ENCODE peak calls at places on chromosome 13, in five cellular contexts. I, Y, M, U and W are unnamed samples.

GRCh38 chr13:79295906-79296564 is 110.0 kb downstream of the RBM26 start:
- DNase-seq in I (no peak), Y (no peak), M (no peak), U (no peak), W (no peak)

GRCh38 chr13:110366733-110367132 is 59.6 kb downstream of the COL4A2 start:
- DNase-seq in I (no peak), Y (no peak), M (no peak), U (no peak), W (no peak)

GRCh38 chr13:50529154-50529882 is 314.2 kb downstream of the DLEU7 start:
- DNase-seq in I (peak), Y (no peak), M (peak), U (no peak), W (no peak)

GRCh38 chr13:49314344-49314882 is 66.7 kb downstream of the CDADC1 start:
- DNase-seq in I (no peak), Y (no peak), M (no peak), U (no peak), W (no peak)

GRCh38 chr13:73857106-73857505 is 277.1 kb downstream of the KLF12 start:
- DNase-seq in I (no peak), Y (no peak), M (no peak), U (no peak), W (no peak)

GRCh38 chr13:63124863-63125262 is 1709.2 kb upstream of the PCDH20 start:
- DNase-seq in I (no peak), Y (no peak), M (no peak), U (no peak), W (no peak)

GRCh38 chr13:113927661-113928581 is 46.0 kb downstream of the C13orf46 start:
- DNase-seq in I (peak), Y (no peak), M (no peak), U (no peak), W (no peak)

GRCh38 chr13:40428354-40428753 is 238.1 kb downstream of the FOXO1 start:
- DNase-seq in I (no peak), Y (no peak), M (no peak), U (no peak), W (no peak)

GRCh38 chr13:51453959-51454703 is 1.3 kb upstream of the INTS6 start:
- DNase-seq in I (no peak), Y (no peak), M (no peak), U (peak), W (peak)

GRCh38 chr13:23750383-23751121 is 138.6 kb downstream of the MIPEP start:
- DNase-seq in I (no peak), Y (no peak), M (no peak), U (no peak), W (no peak)

GRCh38 chr13:114074671-114075315 is 57.6 kb downstream of the RASA3 start:
- DNase-seq in I (peak), Y (no peak), M (no peak), U (no peak), W (no peak)

GRCh38 chr13:27638521-27638920 is 16.8 kb downstream of the POLR1D start:
- DNase-seq in I (no peak), Y (no peak), M (no peak), U (no peak), W (no peak)

GRCh38 chr13:33676045-33676699 is 141.8 kb upstream of the RFC3 start:
- DNase-seq in I (no peak), Y (no peak), M (no peak), U (no peak), W (no peak)

GRCh38 chr13:28423010-28423409 is 71.9 kb downstream of the FLT1 start:
- DNase-seq in I (no peak), Y (no peak), M (no peak), U (no peak), W (peak)

GRCh38 chr13:111917901-111918300 is 149.0 kb upstream of the SOX1 start:
- DNase-seq in I (peak), Y (no peak), M (no peak), U (no peak), W (no peak)

GRCh38 chr13:74450976-74451375 is 316.8 kb upstream of the KLF12 start:
- DNase-seq in I (no peak), Y (no peak), M (no peak), U (no peak), W (no peak)

GRCh38 chr13:33172400-33172799 is 113.2 kb downstream of the STARD13 start:
- DNase-seq in I (no peak), Y (no peak), M (no peak), U (no peak), W (no peak)

GRCh38 chr13:42246541-42246940 is 25.4 kb upstream of the AKAP11 start:
- DNase-seq in I (no peak), Y (no peak), M (no peak), U (no peak), W (no peak)

GRCh38 chr13:113491418-113491883 is 940 bp upstream of the DCUN1D2 start:
- DNase-seq in I (no peak), Y (peak), M (no peak), U (no peak), W (no peak)